ENCODE peak calls at places on chromosome 22, in seven cellular contexts. One of them, this sample, is unnamed.

GRCh38 chr22:44396021-44396726 is 83.4 kb upstream of the SHISAL1 start:
- DNase-seq in lung: no peak
- DNase-seq in A549: no peak
- DNase-seq in psoas muscle: no peak
- DNase-seq in ovary: peak
- DNase-seq in transverse colon: no peak
- DNase-seq in fibroblast of mammary gland: no peak
- DNase-seq in this sample: no peak

GRCh38 chr22:31103899-31104694 is 3.3 kb downstream of the SELENOM start:
- DNase-seq in A549: no peak
- DNase-seq in psoas muscle: no peak
- DNase-seq in transverse colon: no peak
- DNase-seq in fibroblast of mammary gland: no peak
- DNase-seq in lung: no peak
- DNase-seq in ovary: no peak
- DNase-seq in this sample: no peak

GRCh38 chr22:44707178-44707577 is 5.2 kb downstream of the PRR5 start:
- DNase-seq in psoas muscle: no peak
- DNase-seq in ovary: no peak
- DNase-seq in A549: no peak
- DNase-seq in lung: no peak
- DNase-seq in fibroblast of mammary gland: no peak
- DNase-seq in transverse colon: no peak
- DNase-seq in this sample: no peak

GRCh38 chr22:35397095-35397904 is 2.6 kb upstream of the MCM5 start:
- DNase-seq in psoas muscle: no peak
- DNase-seq in fibroblast of mammary gland: peak
- DNase-seq in transverse colon: no peak
- DNase-seq in ovary: peak
- DNase-seq in A549: no peak
- DNase-seq in lung: no peak
- DNase-seq in this sample: no peak

GRCh38 chr22:45007247-45007945 is 2.4 kb downstream of the PHF21B start:
- DNase-seq in ovary: peak
- DNase-seq in fibroblast of mammary gland: no peak
- DNase-seq in psoas muscle: peak
- DNase-seq in A549: peak
- DNase-seq in transverse colon: no peak
- DNase-seq in lung: no peak
- DNase-seq in this sample: no peak

GRCh38 chr22:24331468-24332440 is 61.1 kb downstream of the SPECC1L start:
- DNase-seq in lung: no peak
- DNase-seq in transverse colon: no peak
- DNase-seq in A549: no peak
- DNase-seq in fibroblast of mammary gland: peak
- DNase-seq in ovary: no peak
- DNase-seq in psoas muscle: no peak
- DNase-seq in this sample: no peak

GRCh38 chr22:43289551-43289963 is 53.6 kb downstream of the SCUBE1 start:
- DNase-seq in fibroblast of mammary gland: no peak
- DNase-seq in ovary: peak
- DNase-seq in A549: no peak
- DNase-seq in lung: no peak
- DNase-seq in psoas muscle: no peak
- DNase-seq in transverse colon: no peak
- DNase-seq in this sample: no peak

GRCh38 chr22:34973016-34973415 is 92.9 kb upstream of the ISX start:
- DNase-seq in lung: no peak
- DNase-seq in psoas muscle: no peak
- DNase-seq in A549: no peak
- DNase-seq in ovary: no peak
- DNase-seq in transverse colon: no peak
- DNase-seq in fibroblast of mammary gland: no peak
- DNase-seq in this sample: no peak

GRCh38 chr22:27045103-27045940 is 387.9 kb downstream of the MIAT start:
- DNase-seq in ovary: no peak
- DNase-seq in fibroblast of mammary gland: peak
- DNase-seq in psoas muscle: no peak
- DNase-seq in A549: peak
- DNase-seq in transverse colon: no peak
- DNase-seq in lung: no peak
- DNase-seq in this sample: peak

GRCh38 chr22:31682751-31683150 is 20.7 kb upstream of the PISD start:
- DNase-seq in ovary: no peak
- DNase-seq in lung: no peak
- DNase-seq in transverse colon: no peak
- DNase-seq in fibroblast of mammary gland: no peak
- DNase-seq in A549: no peak
- DNase-seq in psoas muscle: no peak
- DNase-seq in this sample: no peak

GRCh38 chr22:45009881-45010531 is at the start of gene PHF21B:
- DNase-seq in lung: no peak
- DNase-seq in psoas muscle: peak
- DNase-seq in A549: peak
- DNase-seq in transverse colon: no peak
- DNase-seq in fibroblast of mammary gland: peak
- DNase-seq in ovary: peak
- DNase-seq in this sample: no peak

GRCh38 chr22:41596776-41597634 is 7.4 kb upstream of the PMM1 start:
- DNase-seq in fibroblast of mammary gland: peak
- DNase-seq in transverse colon: peak
- DNase-seq in ovary: peak
- DNase-seq in psoas muscle: peak
- DNase-seq in lung: peak
- DNase-seq in A549: peak
- DNase-seq in this sample: no peak

GRCh38 chr22:31286360-31287255 is 5.7 kb downstream of the PIK3IP1 start:
- DNase-seq in fibroblast of mammary gland: no peak
- DNase-seq in psoas muscle: no peak
- DNase-seq in A549: no peak
- DNase-seq in ovary: no peak
- DNase-seq in transverse colon: peak
- DNase-seq in lung: no peak
- DNase-seq in this sample: no peak

GRCh38 chr22:26964642-26965041 is 307.3 kb downstream of the MIAT start:
- DNase-seq in A549: no peak
- DNase-seq in fibroblast of mammary gland: no peak
- DNase-seq in psoas muscle: no peak
- DNase-seq in lung: no peak
- DNase-seq in ovary: no peak
- DNase-seq in transverse colon: no peak
- DNase-seq in this sample: no peak

GRCh38 chr22:43476341-43476740 is 64.5 kb downstream of the MPPED1 start:
- DNase-seq in psoas muscle: no peak
- DNase-seq in fibroblast of mammary gland: no peak
- DNase-seq in A549: peak
- DNase-seq in transverse colon: no peak
- DNase-seq in lung: no peak
- DNase-seq in ovary: no peak
- DNase-seq in this sample: no peak

GRCh38 chr22:32823024-32823730 is 21.7 kb downstream of the TIMP3 start:
- DNase-seq in ovary: no peak
- DNase-seq in lung: no peak
- DNase-seq in fibroblast of mammary gland: peak
- DNase-seq in psoas muscle: no peak
- DNase-seq in transverse colon: peak
- DNase-seq in A549: peak
- DNase-seq in this sample: no peak

GRCh38 chr22:41672780-41673509 is 15.7 kb downstream of the SNU13 start:
- DNase-seq in fibroblast of mammary gland: no peak
- DNase-seq in psoas muscle: no peak
- DNase-seq in A549: peak
- DNase-seq in ovary: no peak
- DNase-seq in transverse colon: no peak
- DNase-seq in lung: no peak
- DNase-seq in this sample: no peak

GRCh38 chr22:27603111-27603822 is 198.3 kb downstream of the MN1 start:
- DNase-seq in psoas muscle: no peak
- DNase-seq in fibroblast of mammary gland: no peak
- DNase-seq in lung: no peak
- DNase-seq in transverse colon: no peak
- DNase-seq in ovary: no peak
- DNase-seq in A549: no peak
- DNase-seq in this sample: no peak

DNA sequence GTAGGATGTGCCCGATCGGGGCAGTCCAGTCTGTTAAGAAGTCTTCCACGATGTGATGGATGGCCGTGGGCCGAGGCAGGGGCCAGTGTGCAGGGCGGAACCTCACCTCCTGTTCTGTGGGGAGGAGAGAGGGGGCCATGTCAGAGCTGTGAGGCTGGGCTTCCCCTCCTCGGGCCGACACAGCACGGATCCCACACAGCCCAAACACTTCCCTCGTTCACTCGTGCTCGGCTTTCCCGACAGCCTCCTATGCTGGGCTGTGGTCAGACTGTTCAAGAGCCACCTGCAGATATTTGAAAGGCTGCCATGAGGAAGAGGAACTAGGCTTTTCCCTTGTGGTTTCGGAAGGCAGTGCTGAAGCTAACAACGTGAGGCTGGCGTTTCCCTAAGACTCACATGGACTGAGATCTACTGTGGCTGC is 12.3 kb upstream of the TXN2 start:
- DNase-seq in ovary: no peak
- DNase-seq in transverse colon: peak
- DNase-seq in A549: no peak
- DNase-seq in lung: peak
- DNase-seq in psoas muscle: no peak
- DNase-seq in fibroblast of mammary gland: no peak
- DNase-seq in this sample: no peak
- TF ChIP-seq CTCF in ovary: no peak
- TF ChIP-seq CTCF in transverse colon: no peak
- TF ChIP-seq CTCF in A549: no peak
- TF ChIP-seq CTCF in lung: no peak
- TF ChIP-seq CTCF in psoas muscle: no peak
- TF ChIP-seq CTCF in fibroblast of mammary gland: no peak
- TF ChIP-seq CTCF in this sample: no peak

DNA sequence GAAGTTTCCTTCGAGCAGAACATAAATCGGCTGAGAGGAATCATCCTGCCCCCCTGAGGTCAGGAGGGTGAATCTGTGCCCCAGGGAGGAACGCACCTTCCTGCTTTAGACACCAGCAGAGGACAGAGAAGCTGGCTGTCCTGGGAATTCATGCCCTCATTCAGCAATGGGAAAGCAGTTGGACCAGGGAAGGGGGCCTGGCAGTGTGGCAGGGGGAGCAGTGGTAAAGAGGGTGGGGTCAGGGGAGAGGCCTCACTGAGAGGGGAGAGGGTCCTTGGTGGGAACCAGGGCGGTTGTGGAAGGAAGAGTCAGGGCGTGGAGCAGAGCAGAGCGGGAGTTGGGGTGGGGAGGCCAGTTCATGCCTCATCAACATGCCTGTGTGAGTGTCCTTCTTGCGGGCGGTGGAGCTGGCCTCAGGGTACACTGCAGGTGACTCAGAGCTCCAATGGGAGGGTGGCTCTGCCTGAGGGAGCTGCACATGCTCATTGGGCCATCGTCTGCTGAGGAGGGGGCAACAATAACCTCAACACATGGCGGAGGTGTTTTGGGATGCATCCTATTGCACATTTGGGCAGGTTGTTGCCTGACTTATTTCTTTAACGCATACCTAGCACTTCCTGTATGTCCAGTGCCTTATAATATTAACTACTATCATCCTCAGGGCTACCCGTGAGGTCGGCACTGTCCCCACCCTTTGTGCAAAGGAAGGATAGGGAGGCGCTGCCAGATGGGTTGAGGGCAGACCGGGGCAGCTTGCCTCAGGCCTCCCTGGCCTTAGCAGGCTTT is 23.2 kb downstream of the MED15 start:
- DNase-seq in transverse colon: peak
- DNase-seq in ovary: no peak
- DNase-seq in psoas muscle: peak
- DNase-seq in A549: peak
- DNase-seq in lung: no peak
- DNase-seq in fibroblast of mammary gland: peak
- DNase-seq in this sample: no peak
- H3K4me3 ChIP-seq in transverse colon: no peak
- H3K4me3 ChIP-seq in ovary: no peak
- H3K4me3 ChIP-seq in psoas muscle: no peak
- H3K4me3 ChIP-seq in A549: no peak
- H3K4me3 ChIP-seq in lung: no peak
- H3K4me3 ChIP-seq in fibroblast of mammary gland: no peak
- H3K4me3 ChIP-seq in this sample: no peak

GRCh38 chr22:47125603-47126002 is 363.2 kb downstream of the TBC1D22A start:
- DNase-seq in ovary: no peak
- DNase-seq in A549: peak
- DNase-seq in transverse colon: no peak
- DNase-seq in psoas muscle: no peak
- DNase-seq in fibroblast of mammary gland: peak
- DNase-seq in lung: no peak
- DNase-seq in this sample: no peak
- TF ChIP-seq CTCF in ovary: no peak
- TF ChIP-seq CTCF in A549: peak
- TF ChIP-seq CTCF in transverse colon: no peak
- TF ChIP-seq CTCF in psoas muscle: no peak
- TF ChIP-seq CTCF in fibroblast of mammary gland: peak
- TF ChIP-seq CTCF in lung: no peak
- TF ChIP-seq CTCF in this sample: peak

GRCh38 chr22:22820626-22821025 is 67.0 kb upstream of the IGLL5 start:
- DNase-seq in A549: no peak
- DNase-seq in psoas muscle: no peak
- DNase-seq in transverse colon: no peak
- DNase-seq in lung: no peak
- DNase-seq in ovary: no peak
- DNase-seq in fibroblast of mammary gland: no peak
- DNase-seq in this sample: no peak
- H3K4me3 ChIP-seq in A549: no peak
- H3K4me3 ChIP-seq in psoas muscle: no peak
- H3K4me3 ChIP-seq in transverse colon: no peak
- H3K4me3 ChIP-seq in lung: no peak
- H3K4me3 ChIP-seq in ovary: no peak
- H3K4me3 ChIP-seq in fibroblast of mammary gland: no peak
- H3K4me3 ChIP-seq in this sample: no peak

GRCh38 chr22:38943181-38943580 is 14.2 kb upstream of the APOBEC3A start:
- DNase-seq in ovary: no peak
- DNase-seq in fibroblast of mammary gland: no peak
- DNase-seq in A549: no peak
- DNase-seq in lung: no peak
- DNase-seq in psoas muscle: no peak
- DNase-seq in transverse colon: peak
- DNase-seq in this sample: no peak
- TF ChIP-seq CTCF in ovary: no peak
- TF ChIP-seq CTCF in fibroblast of mammary gland: no peak
- TF ChIP-seq CTCF in A549: no peak
- TF ChIP-seq CTCF in lung: no peak
- TF ChIP-seq CTCF in psoas muscle: no peak
- TF ChIP-seq CTCF in transverse colon: no peak
- TF ChIP-seq CTCF in this sample: no peak